ENCODE peak calls at places on chromosomes 6 and 20, in five cellular contexts. F is astrocyte of the cerebellum, G is GM12864, X is endothelial cell, L is mammary epithelial cell. R is an unnamed sample.

GRCh38 chr20:50038574-50038991 is 55.8 kb downstream of the SNAI1 start:
- DNase-seq in F (no peak), L (no peak), X (no peak), G (no peak), R (no peak)

GRCh38 chr6:105164418-105164817 is 15.4 kb downstream of the POPDC3 start:
- DNase-seq in F (no peak), X (no peak), L (peak; percentile 74), G (no peak), R (peak; percentile 57)

GRCh38 chr20:18364768-18365167 is 76.4 kb downstream of the ZNF133 start:
- DNase-seq in L (no peak), X (no peak), G (no peak), F (no peak), R (no peak)

GRCh38 chr6:144434308-144434990 is 149.3 kb downstream of the UTRN start:
- DNase-seq in X (no peak), F (peak; percentile 23), L (peak; percentile 64), G (no peak), R (peak; percentile 55)

GRCh38 chr6:106141441-106142237 is 55.5 kb downstream of the PRDM1 start:
- DNase-seq in X (no peak), G (peak; percentile 96), F (no peak), L (peak; percentile 54), R (no peak)

GRCh38 chr20:24461848-24462247 is 7.6 kb upstream of the SYNDIG1 start:
- DNase-seq in G (no peak), F (no peak), X (no peak), L (no peak), R (no peak)

GRCh38 chr6:1639430-1639829 is 29.7 kb downstream of the FOXC1 start:
- DNase-seq in L (no peak), F (no peak), G (no peak), X (no peak), R (no peak)

GRCh38 chr6:71510057-71510713 is 221.6 kb downstream of the OGFRL1 start:
- DNase-seq in F (peak; percentile 79), L (peak; percentile 58), X (peak; percentile 58), G (peak; percentile 8), R (peak; percentile 67)

GRCh38 chr6:38387994-38388393 is 251.7 kb downstream of the BTBD9 start:
- DNase-seq in L (no peak), G (no peak), X (no peak), F (no peak), R (no peak)

GRCh38 chr6:127967708-127968107 is 66.8 kb upstream of the THEMIS start:
- DNase-seq in X (no peak), L (no peak), F (no peak), G (no peak), R (no peak)

GRCh38 chr6:120826253-120826652 is 508.0 kb downstream of the TBC1D32 start:
- DNase-seq in X (peak; percentile 69), L (peak; percentile 9), F (no peak), G (no peak), R (peak; percentile 61)

GRCh38 chr6:30615958-30616810 is 859 bp downstream of the PPP1R10 start:
- DNase-seq in L (no peak), G (no peak), X (no peak), F (no peak), R (peak; percentile 44)

GRCh38 chr20:34311118-34312023 is 8.2 kb upstream of the AHCY start:
- DNase-seq in G (no peak), F (no peak), L (no peak), X (peak; percentile 41), R (no peak)

GRCh38 chr6:11770546-11771466 is 7.8 kb downstream of the ADTRP start:
- DNase-seq in G (no peak), L (peak; percentile 100), X (no peak), F (peak; percentile 78), R (peak; percentile 100)

GRCh38 chr20:24370911-24371695 is 98.3 kb upstream of the SYNDIG1 start:
- DNase-seq in X (no peak), G (no peak), F (no peak), L (no peak), R (no peak)

GRCh38 chr6:129766959-129767728 is 57.2 kb upstream of the ARHGAP18 start:
- DNase-seq in G (no peak), L (peak; percentile 64), F (peak; percentile 32), X (peak; percentile 46), R (peak; percentile 38)

GRCh38 chr6:123829302-123829953 is 25.8 kb downstream of the NKAIN2 start:
- DNase-seq in L (peak; percentile 89), X (no peak), G (no peak), F (peak; percentile 31), R (peak; percentile 53)

GRCh38 chr6:169961772-169962561 is 210.5 kb downstream of the ERMARD start:
- DNase-seq in X (peak; percentile 71), G (no peak), L (no peak), F (no peak), R (no peak)
- TF ChIP-seq CTCF in X (peak; percentile 36), G (peak; percentile 25), L (no peak), F (no peak), R (no peak)

GRCh38 chr6:35318200-35318844 is 20.7 kb downstream of the DEF6 start:
- DNase-seq in F (peak; percentile 27), L (no peak), X (peak; percentile 90), G (no peak), R (peak; percentile 48)
- TF ChIP-seq CTCF in F (peak; percentile 10), L (no peak), X (no peak), G (no peak), R (no peak)

DNA sequence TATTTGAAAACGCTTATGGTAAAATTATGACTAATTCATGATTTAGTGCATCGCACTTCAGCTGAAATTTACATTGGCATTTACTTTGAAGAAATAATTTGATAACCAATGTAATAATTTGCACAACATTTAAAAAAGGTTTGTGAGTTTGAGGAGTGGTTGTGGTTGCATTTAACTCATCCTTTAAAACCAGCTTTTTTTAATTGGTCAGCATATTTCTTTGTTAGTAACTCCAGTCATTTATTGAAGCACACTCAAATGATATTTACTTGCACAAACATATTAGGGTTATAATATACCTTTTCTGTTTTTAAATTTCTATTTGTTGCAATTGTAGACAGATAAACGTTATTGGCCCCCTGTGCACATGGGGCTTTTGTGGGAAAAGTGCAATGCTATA is 78.1 kb upstream of the AHI1 start:
- DNase-seq in L (no peak), X (no peak), G (no peak), F (no peak), R (no peak)
- TF ChIP-seq CTCF in L (no peak), X (no peak), G (no peak), F (no peak), R (no peak)

GRCh38 chr20:142290-142689 is at the start of gene DEFB126:
- DNase-seq in G (no peak), F (no peak), X (no peak), L (no peak), R (no peak)

GRCh38 chr20:137668-138131 is 4.7 kb upstream of the DEFB126 start:
- DNase-seq in L (no peak), F (no peak), X (no peak), G (no peak), R (no peak)
- TF ChIP-seq CTCF in L (peak; percentile 43), F (no peak), X (peak; percentile 44), G (peak; percentile 54), R (peak; percentile 6)

DNA sequence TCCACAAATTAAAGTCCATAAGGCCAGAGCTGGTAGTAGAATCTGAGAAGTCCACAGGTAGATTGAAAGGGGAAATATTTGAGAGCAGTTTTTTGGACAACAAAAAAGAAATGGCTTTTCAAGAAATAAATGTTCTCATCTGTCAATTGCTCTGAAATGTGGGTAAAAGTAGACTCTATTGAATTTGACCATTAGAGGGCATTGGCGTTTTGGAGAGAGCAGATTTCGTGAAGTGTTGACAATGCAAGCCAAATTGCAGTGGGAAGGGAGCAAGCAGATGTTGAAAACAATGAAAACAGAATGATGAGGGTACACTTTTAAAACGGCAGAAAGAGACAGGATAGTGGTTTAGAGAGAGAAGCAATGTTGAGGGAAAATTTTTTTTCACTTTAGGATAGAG is 149.1 kb upstream of the FAM83B start:
- DNase-seq in F (no peak), X (no peak), G (no peak), L (peak; percentile 37), R (peak; percentile 32)
- TF ChIP-seq CTCF in F (peak; percentile 20), X (no peak), G (no peak), L (peak; percentile 67), R (peak; percentile 31)

DNA sequence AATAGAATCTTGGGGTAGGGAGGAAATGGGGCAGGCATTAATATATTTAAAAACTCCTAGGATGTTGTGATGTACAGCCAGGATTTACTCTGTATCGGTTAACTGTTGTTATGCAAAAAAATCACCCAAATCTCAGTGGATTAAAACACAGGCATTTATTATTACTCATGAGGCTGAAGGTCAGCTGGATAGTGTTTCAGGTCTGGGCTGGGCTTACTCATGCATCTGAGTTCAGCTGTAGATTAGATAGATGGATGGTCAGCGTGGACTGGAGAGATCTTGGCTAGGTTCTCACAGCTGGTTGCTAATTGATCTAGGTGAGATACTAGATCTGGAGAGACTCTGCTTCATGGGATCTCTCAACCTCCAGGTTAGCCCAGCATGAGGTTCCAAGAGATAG is 131.4 kb downstream of the BTBD3 start:
- DNase-seq in G (no peak), F (no peak), X (no peak), L (no peak), R (no peak)
- TF ChIP-seq CTCF in G (no peak), F (no peak), X (no peak), L (no peak), R (no peak)

GRCh38 chr6:24910331-24910849 is 25.4 kb downstream of the RIPOR2 start:
- DNase-seq in X (peak; percentile 10), L (peak; percentile 16), F (no peak), G (no peak), R (no peak)
- TF ChIP-seq CTCF in X (no peak), L (no peak), F (peak; percentile 13), G (peak; percentile 32), R (no peak)